ENCODE peak calls at places on chromosomes 6 and 20, in eight cellular contexts. N, Y, U, J, O, K, L and H are unnamed samples. For H3K79me2, the result is how much of the 10 kb centered on the place peaks cover.

GRCh38 chr6:31293343-31293742 is 21.5 kb upstream of the HLA-C start:
- DNase-seq in K (no peak), N (peak), O (no peak), J (peak), U (no peak), Y (peak), L (no peak), H (peak)

GRCh38 chr6:63740709-63741108 is 105.1 kb downstream of the PHF3 start:
- DNase-seq in L (no peak), J (no peak), N (peak), K (no peak), U (no peak), O (peak), Y (no peak), H (no peak)

GRCh38 chr20:5400164-5400762 is 83.5 kb upstream of the PROKR2 start:
- DNase-seq in J (peak), L (no peak), U (peak), O (no peak), Y (peak), N (peak), K (peak), H (peak)

GRCh38 chr20:46890682-46891081 is 4.0 kb upstream of the EYA2 start:
- DNase-seq in J (no peak), Y (no peak), L (no peak), K (no peak), U (no peak), O (no peak), N (no peak), H (no peak)

GRCh38 chr6:127484207-127484858 is 25.1 kb upstream of the KIAA0408 start:
- DNase-seq in J (no peak), L (no peak), K (peak), N (peak), U (peak), Y (no peak), O (no peak), H (no peak)

GRCh38 chr20:8267009-8267408 is 134.9 kb downstream of the PLCB1 start:
- DNase-seq in Y (no peak), O (no peak), N (no peak), L (no peak), J (no peak), K (no peak), U (no peak), H (no peak)

GRCh38 chr6:73519943-73520687 is 717 bp downstream of the EEF1A1 start:
- DNase-seq in K (peak), O (no peak), J (peak), L (peak), N (peak), U (peak), Y (peak), H (peak)

GRCh38 chr6:121849477-121849876 is 414.0 kb downstream of the GJA1 start:
- DNase-seq in L (peak), U (peak), K (peak), J (peak), N (peak), O (peak), Y (peak), H (peak)

GRCh38 chr6:11585426-11586016 is 48.0 kb downstream of the TMEM170B start:
- DNase-seq in J (peak), O (peak), K (peak), L (peak), U (peak), Y (peak), N (peak), H (peak)

GRCh38 chr6:56370591-56371198 is 123.3 kb upstream of the COL21A1 start:
- DNase-seq in U (peak), Y (no peak), K (peak), J (no peak), L (peak), O (no peak), N (peak), H (peak)

GRCh38 chr6:33690766-33691165 is 20.7 kb downstream of the UQCC2 start:
- DNase-seq in K (no peak), Y (no peak), N (no peak), U (no peak), L (no peak), J (no peak), O (no peak), H (no peak)

GRCh38 chr6:156859686-156860085 is 82.5 kb downstream of the ARID1B start:
- DNase-seq in U (no peak), N (no peak), J (no peak), O (no peak), K (no peak), L (no peak), Y (no peak), H (no peak)

GRCh38 chr20:45064812-45065211 is 36.1 kb downstream of the KCNS1 start:
- DNase-seq in K (no peak), U (no peak), Y (no peak), L (no peak), J (no peak), N (peak), O (no peak), H (no peak)

GRCh38 chr20:41005361-41005729 is 23.3 kb upstream of the TOP1 start:
- DNase-seq in O (peak), K (no peak), L (no peak), Y (no peak), J (no peak), U (no peak), N (peak), H (peak)

GRCh38 chr6:108555399-108556052 is 5.2 kb upstream of the FOXO3 start:
- DNase-seq in Y (no peak), J (no peak), N (no peak), O (no peak), L (no peak), U (no peak), K (no peak), H (no peak)

GRCh38 chr6:44780161-44780560 is 392.7 kb downstream of the CDC5L start:
- DNase-seq in U (no peak), N (no peak), L (no peak), O (no peak), Y (no peak), J (no peak), K (no peak), H (no peak)

GRCh38 chr6:46781478-46782378 is 11.5 kb upstream of the MEP1A start:
- DNase-seq in J (peak), U (peak), L (peak), N (peak), K (peak), Y (peak), O (peak), H (peak)

GRCh38 chr6:110523461-110524021 is 47.1 kb upstream of the SLC22A16 start:
- DNase-seq in U (no peak), K (no peak), J (no peak), N (no peak), O (no peak), Y (no peak), L (no peak), H (no peak)

GRCh38 chr20:15699431-15700146 is 873.7 kb downstream of the KIF16B start:
- DNase-seq in N (no peak), U (no peak), O (no peak), K (peak), Y (no peak), J (peak), L (no peak), H (no peak)

GRCh38 chr6:83758533-83758932 is 49.6 kb upstream of the SNAP91 start:
- DNase-seq in U (no peak), O (no peak), N (no peak), L (no peak), Y (no peak), K (no peak), J (no peak), H (no peak)

GRCh38 chr20:21125072-21125848 is 622 bp upstream of the KIZ start:
- DNase-seq in L (peak), O (peak), J (peak), N (peak), U (no peak), Y (peak), K (no peak), H (peak)

GRCh38 chr20:23287366-23288190 is 63.0 kb upstream of the NXT1 start:
- DNase-seq in L (no peak), U (no peak), Y (no peak), J (no peak), N (no peak), O (no peak), K (no peak), H (peak)

GRCh38 chr6:49582529-49582928 is 32.1 kb downstream of the C6orf141 start:
- DNase-seq in N (no peak), O (no peak), Y (no peak), J (no peak), U (no peak), K (no peak), L (no peak), H (no peak)

GRCh38 chr6:71260205-71260604 is 28.4 kb upstream of the OGFRL1 start:
- DNase-seq in L (peak), K (no peak), Y (no peak), N (no peak), J (no peak), O (no peak), U (no peak), H (no peak)
- TF ChIP-seq EZH2phosphoT487 in L (no peak), K (no peak), Y (no peak), N (no peak), J (no peak), O (no peak), U (no peak), H (no peak)

GRCh38 chr6:106098383-106099234 is 12.5 kb downstream of the PRDM1 start:
- DNase-seq in L (no peak), Y (peak), J (peak), N (peak), O (peak), U (peak), K (peak), H (peak)
- H2AFZ ChIP-seq in L (peak), Y (peak), J (peak), N (peak), O (peak), U (no peak), K (peak), H (peak)

GRCh38 chr6:39850897-39851296 is 58.7 kb downstream of the DAAM2 start:
- DNase-seq in K (peak), U (peak), J (no peak), N (no peak), Y (no peak), O (no peak), L (no peak), H (no peak)
- H3K79me2 ChIP-seq in K (under half), U (under half), J (under half), N (under half), Y (under half), O (under half), L (under half), H (under half)

GRCh38 chr6:26055670-26056582 is 31.3 kb upstream of the HFE start:
- DNase-seq in U (peak), N (peak), L (peak), K (peak), J (peak), O (peak), Y (peak), H (peak)

GRCh38 chr6:26054659-26054936 is 32.6 kb upstream of the HFE start:
- DNase-seq in O (no peak), K (no peak), Y (no peak), N (no peak), U (no peak), L (no peak), J (no peak), H (no peak)

GRCh38 chr6:26054937-26055669 is 32.1 kb upstream of the HFE start:
- DNase-seq in N (peak), U (peak), L (peak), J (peak), K (peak), O (peak), Y (peak), H (peak)

GRCh38 chr6:26051683-26052310 is 35.4 kb upstream of the HFE start:
- DNase-seq in L (no peak), U (no peak), K (no peak), O (no peak), N (no peak), Y (no peak), J (no peak), H (no peak)

GRCh38 chr6:26053929-26054658 is 33.1 kb upstream of the HFE start:
- DNase-seq in Y (no peak), O (no peak), N (peak), L (no peak), U (no peak), K (peak), J (no peak), H (no peak)
- TF ChIP-seq EZH2phosphoT487 in Y (no peak), O (no peak), N (no peak), L (no peak), U (no peak), K (no peak), J (no peak), H (no peak)

GRCh38 chr6:39363280-39363679 is 40.8 kb upstream of the KCNK16 start:
- DNase-seq in O (no peak), N (no peak), Y (no peak), U (no peak), L (no peak), K (no peak), J (no peak), H (no peak)

GRCh38 chr6:39365281-39366074 is 43.0 kb upstream of the KCNK16 start:
- DNase-seq in O (no peak), J (no peak), K (no peak), U (no peak), Y (no peak), N (peak), L (no peak), H (no peak)

GRCh38 chr6:39360378-39360777 is 37.9 kb upstream of the KCNK16 start:
- DNase-seq in K (no peak), Y (no peak), L (no peak), J (no peak), N (no peak), U (no peak), O (no peak), H (no peak)

GRCh38 chr6:39361657-39362486 is 39.4 kb upstream of the KCNK16 start:
- DNase-seq in O (peak), Y (peak), N (peak), U (peak), K (peak), J (peak), L (peak), H (peak)

GRCh38 chr6:39362487-39362865 is 40.0 kb upstream of the KCNK16 start:
- DNase-seq in U (peak), O (no peak), N (peak), K (no peak), J (peak), Y (peak), L (peak), H (no peak)
- H2AFZ ChIP-seq in U (peak), O (peak), N (peak), K (peak), J (peak), Y (no peak), L (peak), H (peak)

GRCh38 chr6:159722655-159723054 is 4.7 kb upstream of the WTAP start:
- DNase-seq in K (no peak), O (no peak), J (no peak), N (no peak), U (no peak), Y (no peak), L (no peak), H (no peak)
- H3K79me2 ChIP-seq in K (half or more), O (under half), J (half or more), N (half or more), U (under half), Y (half or more), L (half or more), H (half or more)

GRCh38 chr20:12207875-12208274 is 290.2 kb downstream of the BTBD3 start:
- DNase-seq in Y (peak), U (peak), O (peak), N (peak), K (peak), L (peak), J (peak), H (peak)
- TF ChIP-seq EZH2phosphoT487 in Y (no peak), U (no peak), O (no peak), N (no peak), K (no peak), L (no peak), J (no peak), H (no peak)

GRCh38 chr6:74867286-74867685 is 338.6 kb downstream of the COL12A1 start:
- DNase-seq in Y (no peak), K (no peak), L (no peak), J (no peak), N (peak), O (no peak), U (no peak), H (no peak)

GRCh38 chr6:74863968-74864367 is 341.9 kb downstream of the COL12A1 start:
- DNase-seq in N (no peak), L (no peak), Y (no peak), J (no peak), K (no peak), U (no peak), O (no peak), H (no peak)
- H2AFZ ChIP-seq in N (no peak), L (no peak), Y (no peak), J (peak), K (no peak), U (no peak), O (no peak), H (no peak)

DNA sequence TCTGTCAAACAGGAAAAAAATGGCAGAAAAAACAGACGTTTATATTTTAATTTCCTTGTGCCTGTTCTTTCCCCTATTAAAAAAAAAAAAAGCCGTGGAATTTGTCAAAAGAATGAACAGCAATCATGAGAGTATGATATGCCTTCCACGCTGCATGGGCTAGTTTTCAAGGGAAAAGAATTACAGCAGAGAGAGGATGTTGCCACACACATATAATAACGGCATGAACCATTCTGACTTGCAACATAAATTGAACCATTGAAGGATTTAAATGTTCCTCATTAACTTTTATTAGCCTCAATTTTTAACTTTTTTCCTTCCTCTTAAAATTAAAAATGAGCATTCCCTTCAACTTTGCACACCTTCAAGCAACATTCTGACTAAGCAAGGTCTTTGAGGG is 301.8 kb downstream of the FOXC1 start:
- DNase-seq in Y (no peak), J (no peak), O (no peak), N (peak), L (no peak), K (no peak), U (no peak), H (no peak)
- H3K79me2 ChIP-seq in Y (under half), J (under half), O (under half), N (under half), L (under half), K (under half), U (under half), H (under half)